ENCODE peak calls at places on chromosomes 12 and 14, in seven cellular contexts. P is fibroblast of lung; G is aorta; D is ovary; N is stomach; Q is CD8-positive, alpha-beta memory T cell; W is spleen. H is an unnamed sample.

GRCh38 chr12:11684393-11684792 is 34.9 kb downstream of the ETV6 start:
- DNase-seq in N (no peak), Q (no peak), W (no peak), D (no peak), P (no peak), G (no peak), H (no peak)

GRCh38 chr14:70987042-70987441 is 79.8 kb downstream of the PCNX1 start:
- DNase-seq in Q (no peak), W (no peak), G (no peak), D (no peak), P (no peak), N (no peak), H (no peak)

GRCh38 chr12:76764856-76765255 is 941 bp downstream of the ZDHHC17 start:
- DNase-seq in D (no peak), P (peak; percentile 26), N (no peak), G (no peak), W (peak; percentile 65), Q (peak; percentile 1), H (no peak)

GRCh38 chr12:66693901-66694513 is 15.1 kb upstream of the GRIP1 start:
- DNase-seq in D (no peak), P (peak; percentile 78), N (no peak), G (no peak), Q (peak; percentile 24), W (no peak), H (no peak)

GRCh38 chr12:120833849-120834248 is 70.3 kb downstream of the SPPL3 start:
- DNase-seq in P (no peak), W (no peak), D (no peak), Q (no peak), G (no peak), N (no peak), H (no peak)

GRCh38 chr14:38202444-38203191 is 5.1 kb upstream of the SSTR1 start:
- DNase-seq in N (no peak), G (no peak), D (no peak), W (no peak), Q (no peak), P (no peak), H (no peak)

GRCh38 chr14:34324363-34324795 is 137.7 kb downstream of the SPTSSA start:
- DNase-seq in G (no peak), W (no peak), N (no peak), P (peak; percentile 58), D (no peak), Q (peak; percentile 3), H (no peak)

GRCh38 chr14:102394717-102395378 is 32.1 kb downstream of the TECPR2 start:
- DNase-seq in Q (no peak), P (no peak), W (no peak), D (no peak), N (no peak), G (no peak), H (no peak)

GRCh38 chr12:104958946-104959841 is 1.1 kb upstream of the SLC41A2 start:
- DNase-seq in N (no peak), P (peak; percentile 80), G (peak; percentile 54), D (no peak), Q (no peak), W (peak; percentile 75), H (no peak)

GRCh38 chr14:99125616-99126431 is 146.2 kb downstream of the BCL11B start:
- DNase-seq in P (no peak), G (peak; percentile 24), N (peak; percentile 10), Q (no peak), D (no peak), W (peak; percentile 41), H (no peak)

GRCh38 chr12:104473374-104473983 is 16.7 kb downstream of the CHST11 start:
- DNase-seq in W (peak; percentile 82), G (no peak), P (no peak), N (no peak), D (no peak), Q (no peak), H (peak; percentile 75)

GRCh38 chr12:72139411-72139810 is 132.8 kb upstream of the TRHDE start:
- DNase-seq in N (no peak), G (no peak), Q (no peak), W (no peak), P (no peak), D (no peak), H (no peak)

GRCh38 chr14:105836160-105836559 is 309.8 kb downstream of the TMEM121 start:
- DNase-seq in N (no peak), Q (no peak), G (no peak), W (no peak), D (no peak), P (no peak), H (no peak)

GRCh38 chr14:62081956-62082355 is 319.7 kb downstream of the SNAPC1 start:
- DNase-seq in P (no peak), W (no peak), D (no peak), Q (no peak), G (no peak), N (no peak), H (no peak)

GRCh38 chr12:80187660-80188090 is 88.3 kb downstream of the OTOGL start:
- DNase-seq in D (no peak), W (no peak), P (peak; percentile 61), N (no peak), G (no peak), Q (no peak), H (no peak)

GRCh38 chr12:109656681-109657262 is 56.9 kb upstream of the FAM222A start:
- DNase-seq in P (no peak), W (peak; percentile 38), G (no peak), Q (no peak), D (no peak), N (no peak), H (no peak)

GRCh38 chr12:54401127-54401526 is 16.6 kb upstream of the ZNF385A start:
- DNase-seq in G (no peak), P (no peak), Q (no peak), D (no peak), W (no peak), N (no peak), H (no peak)

GRCh38 chr12:54404061-54405004 is 14.7 kb downstream of the ITGA5 start:
- DNase-seq in D (no peak), P (peak; percentile 71), G (peak; percentile 55), W (no peak), N (peak; percentile 68), Q (peak; percentile 55), H (no peak)

GRCh38 chr12:54407183-54407905 is 11.7 kb downstream of the ITGA5 start:
- DNase-seq in Q (no peak), W (peak; percentile 60), G (no peak), N (no peak), D (no peak), P (no peak), H (no peak)

GRCh38 chr12:54405573-54405972 is 13.5 kb downstream of the ITGA5 start:
- DNase-seq in P (no peak), N (no peak), W (peak; percentile 52), D (no peak), G (peak; percentile 32), Q (no peak), H (no peak)

DNA sequence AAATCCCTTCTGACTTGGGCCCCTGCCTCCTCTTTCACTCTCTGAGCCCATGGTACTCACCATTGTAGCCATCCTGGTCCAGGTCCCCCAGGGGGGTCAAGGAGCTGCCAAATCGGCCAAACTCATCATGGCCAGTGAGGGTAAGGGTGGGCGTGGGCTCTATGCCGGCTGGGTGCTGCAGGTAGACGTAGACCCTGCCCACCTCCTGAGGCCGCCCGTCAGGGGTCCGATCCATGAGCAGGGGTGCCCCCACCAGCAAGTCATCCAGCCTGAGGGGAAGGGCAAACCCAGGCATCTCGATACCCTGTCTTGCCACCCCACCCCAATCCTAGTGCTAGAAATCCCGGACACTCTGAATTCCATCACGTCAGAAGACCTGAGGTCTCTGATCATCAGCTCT is 14.0 kb downstream of the ITGA5 start:
- DNase-seq in W (no peak), Q (no peak), D (no peak), P (no peak), N (no peak), G (peak; percentile 43), H (no peak)
- H3K4me1 ChIP-seq in W (no peaks in the 10 kb centered on the region), Q (peaks cover 16% of the 10 kb centered on the region), D (no peaks in the 10 kb centered on the region), P (no peaks in the 10 kb centered on the region), N (no peaks in the 10 kb centered on the region), G (no peaks in the 10 kb centered on the region), H (no peaks in the 10 kb centered on the region)

DNA sequence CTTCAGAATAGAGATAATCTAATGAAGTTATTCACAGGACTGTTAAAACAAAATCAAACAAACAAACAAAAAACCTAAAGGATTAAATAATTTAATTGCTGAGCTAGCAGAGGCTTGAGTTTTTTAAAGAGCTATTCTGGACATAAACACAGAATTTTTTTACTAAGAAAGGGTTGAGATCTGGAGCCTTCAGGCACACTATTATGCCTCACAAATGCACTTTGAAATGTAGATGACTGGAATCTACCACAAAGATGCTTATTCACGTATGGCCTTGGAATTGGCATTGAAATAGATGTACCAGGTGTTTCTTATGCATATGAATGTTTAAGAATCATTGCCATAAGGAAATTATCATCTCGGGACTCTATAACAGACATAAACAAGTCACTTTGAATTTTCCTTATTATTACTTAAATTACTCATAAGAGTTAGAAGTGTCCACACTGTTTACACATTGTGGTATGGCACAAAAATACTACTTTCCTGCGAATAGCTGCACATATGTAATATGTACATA is 21.6 kb downstream of the PUS7L start:
- DNase-seq in W (no peak), Q (no peak), D (no peak), N (no peak), G (no peak), P (peak; percentile 26), H (no peak)
- H3K36me3 ChIP-seq in W (peaks cover 26% of the 10 kb centered on the region), Q (peaks cover 9% of the 10 kb centered on the region), D (no peaks in the 10 kb centered on the region), N (peaks cover 49% of the 10 kb centered on the region), G (peaks cover 3% of the 10 kb centered on the region), P (peaks cover 3% of the 10 kb centered on the region), H (no peaks in the 10 kb centered on the region)

GRCh38 chr12:26680724-26681455 is 152.1 kb downstream of the ITPR2 start:
- DNase-seq in D (no peak), Q (no peak), P (peak; percentile 57), W (no peak), N (no peak), G (no peak), H (no peak)
- H3K9me3 ChIP-seq in D (no peaks in the 10 kb centered on the region), Q (no peaks in the 10 kb centered on the region), P (no peaks in the 10 kb centered on the region), W (no peaks in the 10 kb centered on the region), N (no peaks in the 10 kb centered on the region), G (peaks cover 3% of the 10 kb centered on the region), H (no peaks in the 10 kb centered on the region)

GRCh38 chr14:68956728-68957127 is 22.4 kb downstream of the ACTN1 start:
- DNase-seq in G (peak; percentile 8), W (no peak), Q (no peak), N (no peak), P (no peak), D (no peak), H (no peak)
- H3K4me1 ChIP-seq in G (peaks cover 6% of the 10 kb centered on the region), W (peaks cover 36% of the 10 kb centered on the region), Q (peaks cover 67% of the 10 kb centered on the region), N (peaks cover 94% of the 10 kb centered on the region), P (peaks cover 65% of the 10 kb centered on the region), D (peaks cover 34% of the 10 kb centered on the region), H (no peaks in the 10 kb centered on the region)

GRCh38 chr12:2936301-2936700 is 22.9 kb upstream of the TEAD4 start:
- DNase-seq in G (no peak), N (no peak), P (no peak), D (no peak), W (no peak), Q (no peak), H (no peak)

GRCh38 chr12:2940564-2940963 is 18.6 kb upstream of the TEAD4 start:
- DNase-seq in D (no peak), Q (no peak), W (peak; percentile 60), P (peak; percentile 39), N (no peak), G (no peak), H (no peak)

GRCh38 chr12:2933586-2933985 is 25.6 kb upstream of the TEAD4 start:
- DNase-seq in N (no peak), D (no peak), P (no peak), W (no peak), G (no peak), Q (no peak), H (no peak)

GRCh38 chr12:2934371-2934770 is 24.8 kb upstream of the TEAD4 start:
- DNase-seq in P (no peak), Q (no peak), G (no peak), W (peak; percentile 10), N (no peak), D (no peak), H (no peak)

GRCh38 chr12:2937500-2937899 is 21.7 kb upstream of the TEAD4 start:
- DNase-seq in D (no peak), Q (no peak), P (no peak), G (no peak), N (no peak), W (no peak), H (no peak)
- H3K36me3 ChIP-seq in D (no peaks in the 10 kb centered on the region), Q (peaks cover 6% of the 10 kb centered on the region), P (peaks cover 14% of the 10 kb centered on the region), G (peaks cover 3% of the 10 kb centered on the region), N (peaks cover 89% of the 10 kb centered on the region), W (peaks cover 46% of the 10 kb centered on the region), H (no peaks in the 10 kb centered on the region)